ENCODE peak calls at places on chromosomes 16 and 17, in four cellular contexts. One of them, this sample, is unnamed.
A peak's percentile ranks its signal among the peaks of the same experiment; 100 is the strongest.

GRCh38 chr17:81453049-81453448 is 57.8 kb downstream of the BAHCC1 start:
- DNase-seq in natural killer cell: no peak
- DNase-seq in cardiac fibroblast: no peak
- DNase-seq in NCI-H1105: peak; percentile 68
- DNase-seq in this sample: no peak

GRCh38 chr16:3054965-3055733 is 8.8 kb downstream of the MMP25 start:
- DNase-seq in natural killer cell: no peak
- DNase-seq in cardiac fibroblast: no peak
- DNase-seq in NCI-H1105: no peak
- DNase-seq in this sample: no peak

GRCh38 chr17:78365561-78366108 is 5.8 kb upstream of the SOCS3 start:
- DNase-seq in natural killer cell: no peak
- DNase-seq in cardiac fibroblast: no peak
- DNase-seq in NCI-H1105: no peak
- DNase-seq in this sample: no peak

GRCh38 chr17:57619061-57619937 is 125.8 kb downstream of the CCDC182 start:
- DNase-seq in natural killer cell: no peak
- DNase-seq in cardiac fibroblast: peak; percentile 19
- DNase-seq in NCI-H1105: no peak
- DNase-seq in this sample: no peak

GRCh38 chr16:84283314-84284167 is 11.1 kb upstream of the WFDC1 start:
- DNase-seq in natural killer cell: no peak
- DNase-seq in cardiac fibroblast: peak; percentile 16
- DNase-seq in NCI-H1105: no peak
- DNase-seq in this sample: no peak

GRCh38 chr17:55783684-55784245 is 32.9 kb downstream of the PCTP start:
- DNase-seq in natural killer cell: no peak
- DNase-seq in cardiac fibroblast: peak; percentile 69
- DNase-seq in NCI-H1105: no peak
- DNase-seq in this sample: no peak

GRCh38 chr16:66588981-66589713 is 9.9 kb downstream of the CMTM2 start:
- DNase-seq in natural killer cell: peak; percentile 60
- DNase-seq in cardiac fibroblast: peak; percentile 43
- DNase-seq in NCI-H1105: no peak
- DNase-seq in this sample: peak; percentile 46

GRCh38 chr17:60506312-60506711 is 19.7 kb downstream of the APPBP2 start:
- DNase-seq in natural killer cell: no peak
- DNase-seq in cardiac fibroblast: peak; percentile 94
- DNase-seq in NCI-H1105: no peak
- DNase-seq in this sample: no peak

GRCh38 chr17:43553501-43554018 is 7.4 kb upstream of the ETV4 start:
- DNase-seq in natural killer cell: no peak
- DNase-seq in cardiac fibroblast: no peak
- DNase-seq in NCI-H1105: no peak
- DNase-seq in this sample: no peak

GRCh38 chr17:65131946-65132345 is 5.2 kb upstream of the RGS9 start:
- DNase-seq in natural killer cell: no peak
- DNase-seq in cardiac fibroblast: peak; percentile 93
- DNase-seq in NCI-H1105: no peak
- DNase-seq in this sample: no peak

GRCh38 chr17:45266372-45266926 is 4.6 kb upstream of the SPATA32 start:
- DNase-seq in natural killer cell: no peak
- DNase-seq in cardiac fibroblast: no peak
- DNase-seq in NCI-H1105: no peak
- DNase-seq in this sample: no peak